ENCODE peak calls at places on chromosomes 2 and 18, in five cellular contexts. P, G, J, L and D are unnamed samples.

GRCh38 chr18:9321017-9321452 is 13.5 kb upstream of the TWSG1 start:
- DNase-seq in J (no peak), P (no peak), L (no peak), G (no peak), D (no peak)

GRCh38 chr2:171407030-171407707 is 26.6 kb downstream of the METTL8 start:
- DNase-seq in P (no peak), J (no peak), L (no peak), G (no peak), D (no peak)

GRCh38 chr2:100919316-100919715 is 82.8 kb upstream of the RPL31 start:
- DNase-seq in L (no peak), J (no peak), G (no peak), P (no peak), D (no peak)

GRCh38 chr18:23740105-23740830 is 51.0 kb downstream of the LAMA3 start:
- DNase-seq in G (no peak), J (no peak), P (no peak), L (no peak), D (peak)

GRCh38 chr2:110869472-110870446 is 137.4 kb downstream of the ACOXL start:
- DNase-seq in J (no peak), P (no peak), L (no peak), G (peak), D (no peak)

GRCh38 chr2:96315400-96316071 is 9.6 kb upstream of the ITPRIPL1 start:
- DNase-seq in L (no peak), P (no peak), G (no peak), J (no peak), D (no peak)

GRCh38 chr2:72574886-72575285 is 250.9 kb downstream of the EXOC6B start:
- DNase-seq in P (no peak), L (no peak), G (no peak), J (no peak), D (no peak)

GRCh38 chr2:172725284-172725683 is 10.4 kb upstream of the RAPGEF4 start:
- DNase-seq in P (no peak), L (no peak), G (no peak), J (no peak), D (no peak)

GRCh38 chr2:2244508-2244907 is 86.6 kb downstream of the MYT1L start:
- DNase-seq in L (no peak), P (no peak), J (no peak), G (no peak), D (no peak)

GRCh38 chr2:40244251-40245010 is 207.5 kb downstream of the SLC8A1 start:
- DNase-seq in P (no peak), L (no peak), G (peak), J (no peak), D (peak)

GRCh38 chr2:75146903-75147332 is 52.4 kb downstream of the TACR1 start:
- DNase-seq in L (no peak), J (no peak), G (no peak), P (no peak), D (no peak)

GRCh38 chr2:128086244-128086643 is 4.8 kb upstream of the UGGT1 start:
- DNase-seq in G (no peak), P (no peak), L (no peak), J (no peak), D (no peak)

GRCh38 chr2:237877576-237878307 is 18.3 kb downstream of the RAMP1 start:
- DNase-seq in J (peak), G (no peak), P (no peak), L (no peak), D (no peak)

GRCh38 chr2:235709124-235709813 is 215.4 kb downstream of the AGAP1 start:
- DNase-seq in J (no peak), P (no peak), L (no peak), G (peak), D (peak)

GRCh38 chr2:188251034-188251433 is 40.6 kb upstream of the GULP1 start:
- DNase-seq in G (no peak), J (no peak), L (no peak), P (no peak), D (no peak)

GRCh38 chr2:232634319-232635150 is 1.1 kb downstream of the EFHD1 start:
- DNase-seq in P (no peak), J (no peak), L (no peak), G (no peak), D (no peak)

DNA sequence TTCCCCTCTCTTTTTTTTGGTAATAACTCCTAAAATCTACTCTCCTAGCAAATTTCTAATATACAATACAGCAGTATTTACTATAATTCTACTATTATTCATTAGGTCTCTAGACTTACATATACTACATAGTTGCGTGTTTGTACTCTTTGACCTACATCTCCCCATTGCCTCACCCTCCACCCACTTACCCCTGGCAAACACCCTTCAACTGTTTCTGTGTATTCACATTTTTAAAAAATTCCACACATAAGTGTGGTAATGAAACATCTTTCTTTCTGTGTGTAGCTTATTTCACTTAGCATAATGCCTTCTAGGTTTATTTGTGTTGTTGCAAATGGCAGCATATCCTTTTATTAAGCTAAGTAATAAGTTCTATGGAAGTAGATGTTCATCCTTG is 336.0 kb downstream of the CCDC85A start:
- DNase-seq in P (no peak), L (no peak), G (no peak), J (no peak), D (no peak)
- H3K27ac ChIP-seq in P (no peak), L (no peak), G (no peak), J (no peak), D (no peak)

GRCh38 chr2:177263451-177264208 is 897 bp downstream of the NFE2L2 start:
- DNase-seq in J (peak), P (peak), L (peak), G (peak), D (peak)
- TF ChIP-seq CTCF in J (peak), P (peak), L (peak), G (peak), D (peak)

GRCh38 chr2:238978507-238978906 is 130.6 kb downstream of the TWIST2 start:
- DNase-seq in G (no peak), L (no peak), P (no peak), J (no peak), D (no peak)
- H3K27ac ChIP-seq in G (no peak), L (no peak), P (no peak), J (no peak), D (no peak)

DNA sequence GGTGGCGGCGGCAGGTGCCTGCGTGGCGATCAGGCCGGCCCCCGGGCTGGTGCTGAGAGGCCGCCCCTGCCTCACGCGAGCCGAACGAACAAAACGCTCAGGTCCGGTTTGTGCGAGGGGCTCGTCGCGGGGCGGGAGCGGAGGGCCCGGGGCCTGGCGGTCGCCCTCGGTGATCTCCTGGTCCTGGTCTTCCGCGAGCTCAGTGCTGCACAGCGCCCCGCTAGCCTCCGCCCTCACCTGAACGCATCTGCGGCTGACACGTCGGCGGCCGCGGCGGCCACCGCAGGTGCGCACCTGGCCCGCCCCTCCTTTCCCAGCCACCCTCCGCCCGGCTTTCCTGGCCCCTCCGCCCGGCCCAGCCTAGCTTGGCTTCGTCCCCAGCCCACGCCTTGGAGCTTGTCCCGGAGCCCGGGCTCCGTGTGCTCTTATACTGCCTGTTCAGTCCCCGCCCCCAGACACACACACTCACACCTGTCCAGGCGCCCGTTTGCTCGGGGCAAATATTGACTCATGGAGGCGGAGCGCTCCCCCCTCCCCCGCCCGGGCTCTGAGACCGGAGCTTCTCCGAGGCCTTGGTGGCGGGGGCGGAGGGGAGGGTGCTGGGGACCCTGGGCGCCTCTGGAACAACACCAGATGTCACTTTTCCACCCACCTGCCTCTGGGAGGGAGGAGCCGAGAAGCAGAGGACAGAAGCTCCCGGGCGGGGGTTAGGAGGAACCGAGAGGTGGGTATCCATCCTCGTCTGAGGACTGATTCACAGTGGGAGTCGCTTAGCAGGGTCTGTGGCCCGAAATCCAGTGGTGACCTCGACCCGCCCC is 8.6 kb upstream of the CRYBA2 start:
- DNase-seq in J (no peak), G (peak), L (no peak), P (peak), D (peak)
- TF ChIP-seq CTCF in J (no peak), G (no peak), L (no peak), P (no peak), D (no peak)

DNA sequence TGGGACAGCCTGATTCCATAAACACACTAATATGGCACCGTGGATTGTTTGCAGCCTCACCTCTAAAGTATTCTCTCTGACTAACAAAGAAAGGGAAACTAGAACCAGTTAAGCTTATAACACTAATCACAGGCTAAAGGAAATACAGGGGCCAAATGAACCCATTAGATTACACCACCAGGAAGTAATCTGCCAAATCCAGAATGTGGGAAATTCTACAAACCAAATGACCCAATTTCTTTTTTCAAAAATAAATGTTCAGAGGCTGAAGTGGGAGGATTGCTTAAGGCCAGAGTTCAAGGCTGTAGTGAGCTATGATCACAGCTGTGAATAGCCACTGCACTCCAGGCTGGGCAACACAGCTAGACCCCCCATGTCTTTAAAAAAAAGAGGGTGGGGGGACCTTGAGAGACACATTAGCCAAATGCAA is 1.5 kb upstream of the MPPE1 start:
- DNase-seq in G (no peak), P (no peak), J (no peak), L (no peak), D (peak)
- H3K27ac ChIP-seq in G (peak), P (peak), J (peak), L (peak), D (no peak)

GRCh38 chr18:5369513-5369912 is 74.0 kb upstream of the ZBTB14 start:
- DNase-seq in P (no peak), J (no peak), L (no peak), G (no peak), D (no peak)
- TF ChIP-seq CTCF in P (no peak), J (no peak), L (no peak), G (no peak), D (no peak)

GRCh38 chr2:8478133-8478793 is 203.6 kb upstream of the ID2 start:
- DNase-seq in J (peak), L (no peak), P (no peak), G (no peak), D (no peak)

GRCh38 chr2:8477511-8478132 is 204.2 kb upstream of the ID2 start:
- DNase-seq in J (peak), P (no peak), L (no peak), G (no peak), D (no peak)

GRCh38 chr2:8475349-8476045 is 206.4 kb upstream of the ID2 start:
- DNase-seq in J (no peak), P (no peak), L (no peak), G (no peak), D (no peak)

GRCh38 chr2:8469709-8470493 is 212.0 kb upstream of the ID2 start:
- DNase-seq in P (no peak), G (no peak), L (no peak), J (no peak), D (no peak)

GRCh38 chr2:8472545-8473361 is 209.1 kb upstream of the ID2 start:
- DNase-seq in J (no peak), L (no peak), G (no peak), P (no peak), D (no peak)
- H3K27ac ChIP-seq in J (peak), L (no peak), G (no peak), P (no peak), D (no peak)

DNA sequence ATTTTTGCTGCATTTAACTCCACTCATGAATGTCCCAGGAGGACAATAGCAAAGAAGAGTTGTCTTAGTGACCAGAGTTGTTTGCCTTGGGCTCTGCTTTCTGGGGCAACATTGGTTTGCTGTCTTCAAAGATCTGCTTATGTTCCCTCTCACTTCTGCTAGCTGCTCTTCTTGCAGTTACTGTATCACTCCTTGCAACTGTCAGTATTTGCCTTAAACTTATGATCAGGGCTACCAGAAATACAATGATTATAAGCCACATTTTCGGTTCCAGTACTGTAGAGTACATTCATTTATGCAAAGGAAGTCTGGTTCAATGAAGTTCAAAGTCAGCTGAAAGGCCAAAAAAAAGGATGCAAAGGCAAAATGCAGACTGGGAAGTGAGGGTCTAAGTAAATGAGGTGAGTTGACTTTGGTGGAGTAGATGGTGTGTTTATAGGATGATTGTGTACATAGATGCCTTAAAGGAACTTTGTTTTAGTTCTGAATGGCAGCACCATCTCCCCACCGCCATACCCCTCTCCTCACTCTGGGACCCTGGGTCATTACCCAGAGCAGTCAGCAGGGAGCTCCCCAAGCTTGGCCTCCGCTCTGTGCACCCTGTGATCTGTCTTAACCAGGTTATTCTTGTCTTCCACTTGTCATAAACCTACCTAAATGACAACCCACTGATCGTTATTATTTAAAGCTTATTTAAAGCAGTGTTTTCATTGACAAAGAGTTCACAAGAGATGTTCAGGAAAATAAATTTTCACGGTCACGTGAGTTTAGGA is 236.0 kb downstream of the DOK6 start:
- DNase-seq in J (no peak), G (no peak), L (no peak), P (no peak), D (no peak)
- TF ChIP-seq CTCF in J (peak), G (no peak), L (no peak), P (no peak), D (no peak)

GRCh38 chr2:82278409-82278808 is 1973.9 kb upstream of the LRRTM1 start:
- DNase-seq in L (no peak), J (no peak), G (no peak), P (no peak), D (no peak)

GRCh38 chr2:82283075-82283474 is 1978.5 kb upstream of the LRRTM1 start:
- DNase-seq in P (no peak), J (no peak), G (no peak), L (no peak), D (no peak)

DNA sequence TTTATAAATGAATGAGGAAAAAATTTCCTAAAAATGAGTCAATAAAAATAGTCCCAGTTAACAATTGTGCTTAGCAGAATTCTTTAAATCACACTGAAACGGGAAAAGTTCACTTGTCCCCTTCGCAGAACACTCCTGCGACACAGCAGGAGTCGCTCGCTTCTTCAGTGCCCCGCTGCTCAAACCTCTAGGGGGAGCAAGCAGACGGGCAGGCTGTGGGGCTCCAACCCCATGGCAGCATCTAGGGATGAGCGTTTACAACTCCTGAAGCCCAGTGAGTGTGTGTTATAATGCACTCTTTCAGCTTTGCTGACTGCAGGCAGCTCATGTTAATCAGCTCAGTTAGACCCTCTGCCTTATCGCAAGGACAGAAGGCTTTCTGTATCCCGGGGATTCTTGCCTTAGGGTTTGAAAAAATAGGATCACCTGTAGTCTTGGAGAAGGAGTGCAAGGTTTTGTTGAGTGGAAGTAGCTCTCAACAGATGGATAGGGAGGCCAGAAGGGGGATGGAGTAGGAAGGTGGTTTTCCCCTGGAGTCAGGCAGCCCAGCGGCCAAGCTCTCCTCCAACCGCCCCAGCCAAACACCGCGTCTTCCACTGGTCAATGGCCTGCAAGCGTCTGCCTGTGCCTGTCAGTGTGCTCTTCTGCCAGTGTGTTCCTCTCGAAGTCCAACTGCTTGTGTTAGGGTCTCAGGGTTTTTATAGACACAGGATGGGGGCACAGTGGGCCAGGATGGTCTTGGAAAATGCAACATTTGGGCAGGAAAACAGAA is 1977.7 kb upstream of the LRRTM1 start:
- DNase-seq in G (no peak), J (peak), P (no peak), L (no peak), D (no peak)
- H3K27ac ChIP-seq in G (no peak), J (no peak), P (no peak), L (no peak), D (no peak)

DNA sequence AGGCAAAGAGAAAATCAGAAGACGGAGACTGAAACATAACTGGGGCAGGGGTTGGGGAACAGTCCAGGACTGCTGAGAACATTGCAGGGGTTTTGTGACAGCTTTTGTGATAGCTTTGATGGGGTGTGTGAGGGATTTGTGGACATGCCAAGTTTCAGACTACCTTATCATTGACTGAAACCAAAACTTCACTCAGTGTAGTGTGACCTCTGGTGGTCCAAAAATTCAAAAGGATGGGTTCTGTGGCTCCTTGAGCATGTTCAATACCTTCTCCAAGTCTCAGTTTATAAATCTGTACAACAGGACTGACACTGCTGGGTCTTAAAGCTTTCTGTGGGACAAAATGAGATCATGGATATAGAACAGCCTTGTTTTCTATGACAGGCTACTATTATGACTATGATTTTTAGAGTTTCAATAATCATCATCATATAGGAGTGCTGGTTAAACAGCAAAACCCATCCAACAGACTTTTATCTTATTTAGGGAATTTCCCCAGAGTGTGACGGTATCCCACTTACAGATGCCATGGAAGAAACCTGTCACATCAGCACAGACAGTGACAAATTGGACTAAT is 259.2 kb upstream of the SLC14A2 start:
- DNase-seq in G (no peak), L (no peak), J (no peak), P (no peak), D (no peak)
- TF ChIP-seq CTCF in G (no peak), L (no peak), J (no peak), P (no peak), D (no peak)